ENCODE peak calls at places on chromosomes 11 and 22, in nine cellular contexts. B is hypothalamus; R is amniotic epithelial cell; S is NCI-H1092; J is B cell; X is body of pancreas; T is hippocampal formation; Y is stromal cell of bone marrow; N is stimulated activated naive CD8-positive, alpha-beta T cell treated with anti-CD3 and anti-CD28 coated beads, Interleukin-15, amount 100 ng/mL, for 72 hours. M is an unnamed sample.

GRCh38 chr22:19122752-19123492 is 710 bp upstream of the DGCR2 start:
- DNase-seq in B (no peak), R (no peak), S (no peak), J (no peak), X (peak), T (no peak), Y (no peak), N (no peak), M (no peak)

GRCh38 chr11:134575504-134576230 is 163.6 kb upstream of the B3GAT1 start:
- DNase-seq in B (no peak), R (no peak), S (no peak), J (no peak), X (no peak), T (no peak), Y (no peak), N (no peak), M (no peak)

GRCh38 chr11:70306586-70307033 is 36.1 kb downstream of the PPFIA1 start:
- DNase-seq in B (no peak), R (no peak), S (no peak), J (no peak), X (no peak), T (no peak), Y (no peak), N (no peak), M (no peak)

GRCh38 chr11:128630367-128631230 is 43.2 kb upstream of the ETS1 start:
- DNase-seq in B (peak), R (peak), S (peak), J (peak), X (peak), T (peak), Y (peak), N (peak), M (peak)

GRCh38 chr22:31039393-31039792 is 41.7 kb upstream of the SMTN start:
- DNase-seq in B (no peak), R (peak), S (no peak), J (no peak), X (peak), T (no peak), Y (peak), N (no peak), M (no peak)

GRCh38 chr11:8006349-8006977 is 19.3 kb downstream of the EIF3F start:
- DNase-seq in B (peak), R (peak), S (peak), J (no peak), X (peak), T (peak), Y (peak), N (peak), M (peak)

GRCh38 chr11:133516845-133517244 is 15.5 kb downstream of the OPCML start:
- DNase-seq in B (no peak), R (no peak), S (no peak), J (no peak), X (no peak), T (no peak), Y (no peak), N (no peak), M (no peak)

GRCh38 chr11:48164836-48165235 is 51.8 kb upstream of the OR4B1 start:
- DNase-seq in B (no peak), R (peak), S (no peak), J (no peak), X (no peak), T (no peak), Y (no peak), N (no peak), M (no peak)

GRCh38 chr11:129323896-129324522 is 51.6 kb upstream of the BARX2 start:
- DNase-seq in B (no peak), R (peak), S (no peak), J (no peak), X (peak), T (no peak), Y (no peak), N (no peak), M (peak)